ENCODE peak calls at places on chromosomes 16 and 17, in seven cellular contexts. J is cardiac muscle cell; D is pancreas; L is naive thymus-derived CD4-positive, alpha-beta T cell; H is colonic mucosa; Q is gastrocnemius medialis; B is sigmoid colon. I is an unnamed sample.

GRCh38 chr17:61385869-61386245 is 13.8 kb upstream of the TBX2 start:
- DNase-seq in J (no peak), D (no peak), L (no peak), H (no peak), Q (no peak), B (no peak), I (peak; percentile 3)

GRCh38 chr16:23670137-23670776 is 8.4 kb upstream of the PLK1 start:
- DNase-seq in J (no peak), D (no peak), L (no peak), H (no peak), Q (peak; percentile 47), B (no peak), I (no peak)

GRCh38 chr16:16191493-16192167 is 31.7 kb downstream of the ABCC6 start:
- DNase-seq in J (no peak), D (no peak), L (no peak), H (no peak), Q (no peak), B (no peak), I (no peak)

GRCh38 chr17:66689192-66689591 is 145.7 kb upstream of the CACNG5 start:
- DNase-seq in J (no peak), D (no peak), L (no peak), H (no peak), Q (no peak), B (no peak), I (no peak)

GRCh38 chr17:36182176-36183000 is 6.0 kb upstream of the TBC1D3B start:
- DNase-seq in J (peak; percentile 29), D (no peak), L (no peak), H (no peak), Q (no peak), B (no peak), I (no peak)

GRCh38 chr16:27429330-27429871 is 27.4 kb downstream of the IL21R start:
- DNase-seq in J (no peak), D (no peak), L (no peak), H (peak; percentile 1), Q (no peak), B (peak; percentile 14), I (no peak)

GRCh38 chr17:77771998-77772397 is 186.5 kb upstream of the TNRC6C start:
- DNase-seq in J (no peak), D (no peak), L (no peak), H (no peak), Q (no peak), B (no peak), I (no peak)

GRCh38 chr16:71526111-71526998 is at the start of gene CHST4:
- DNase-seq in J (peak; percentile 64), D (no peak), L (no peak), H (no peak), Q (no peak), B (no peak), I (no peak)

GRCh38 chr17:48633266-48633816 is 7.2 kb upstream of the HOXB9 start:
- DNase-seq in J (no peak), D (no peak), L (no peak), H (peak; percentile 46), Q (no peak), B (peak; percentile 51), I (no peak)

GRCh38 chr17:31319253-31319661 is 2.2 kb downstream of the EVI2A start:
- DNase-seq in J (no peak), D (no peak), L (peak; percentile 52), H (no peak), Q (no peak), B (no peak), I (no peak)

GRCh38 chr16:30992931-30993816 is 8.2 kb downstream of the HSD3B7 start:
- DNase-seq in J (no peak), D (no peak), L (no peak), H (no peak), Q (no peak), B (no peak), I (no peak)

GRCh38 chr17:40311575-40311974 is 2.6 kb downstream of the RARA start:
- DNase-seq in J (no peak), D (peak; percentile 40), L (no peak), H (peak; percentile 65), Q (no peak), B (peak; percentile 87), I (peak; percentile 74)

GRCh38 chr16:54447606-54448440 is 161.2 kb upstream of the IRX3 start:
- DNase-seq in J (no peak), D (no peak), L (no peak), H (no peak), Q (no peak), B (no peak), I (no peak)

GRCh38 chr17:42989146-42989545 is 8.8 kb downstream of the RUNDC1 start:
- DNase-seq in J (no peak), D (no peak), L (no peak), H (no peak), Q (no peak), B (no peak), I (no peak)

GRCh38 chr17:46782250-46782953 is 36.1 kb downstream of the WNT3 start:
- DNase-seq in J (peak; percentile 55), D (peak; percentile 72), L (no peak), H (peak; percentile 36), Q (no peak), B (no peak), I (no peak)

GRCh38 chr17:44850025-44850424 is 2.3 kb downstream of the HIGD1B start:
- DNase-seq in J (no peak), D (no peak), L (no peak), H (no peak), Q (no peak), B (no peak), I (no peak)

GRCh38 chr16:47921535-47921934 is 234.3 kb downstream of the ABCC12 start:
- DNase-seq in J (no peak), D (no peak), L (no peak), H (no peak), Q (no peak), B (no peak), I (no peak)

GRCh38 chr17:19433727-19434340 is 22.8 kb downstream of the RNF112 start:
- DNase-seq in J (no peak), D (no peak), L (no peak), H (no peak), Q (no peak), B (no peak), I (no peak)

GRCh38 chr16:56244612-56245011 is 53.3 kb downstream of the GNAO1 start:
- DNase-seq in J (no peak), D (no peak), L (no peak), H (no peak), Q (no peak), B (no peak), I (no peak)

GRCh38 chr17:419073-419735 is 66.6 kb upstream of the RPH3AL start:
- DNase-seq in J (no peak), D (no peak), L (peak; percentile 78), H (no peak), Q (no peak), B (no peak), I (no peak)

GRCh38 chr16:83200005-83200779 is 573.4 kb downstream of the CDH13 start:
- DNase-seq in J (peak; percentile 28), D (peak; percentile 12), L (no peak), H (no peak), Q (peak; percentile 15), B (no peak), I (no peak)

GRCh38 chr17:38925263-38925995 is at the start of gene LASP1NB:
- DNase-seq in J (peak; percentile 41), D (peak; percentile 9), L (peak; percentile 48), H (no peak), Q (no peak), B (no peak), I (no peak)

GRCh38 chr16:69123894-69124293 is 8.5 kb downstream of the CHTF8 start:
- DNase-seq in J (peak; percentile 72), D (peak; percentile 62), L (peak; percentile 55), H (peak; percentile 70), Q (no peak), B (no peak), I (no peak)

GRCh38 chr17:59804910-59805381 is 87.8 kb downstream of the TUBD1 start:
- DNase-seq in J (no peak), D (no peak), L (no peak), H (no peak), Q (no peak), B (no peak), I (no peak)

GRCh38 chr17:78794399-78794798 is 12.3 kb upstream of the CYTH1 start:
- DNase-seq in J (no peak), D (no peak), L (no peak), H (no peak), Q (no peak), B (no peak), I (no peak)

DNA sequence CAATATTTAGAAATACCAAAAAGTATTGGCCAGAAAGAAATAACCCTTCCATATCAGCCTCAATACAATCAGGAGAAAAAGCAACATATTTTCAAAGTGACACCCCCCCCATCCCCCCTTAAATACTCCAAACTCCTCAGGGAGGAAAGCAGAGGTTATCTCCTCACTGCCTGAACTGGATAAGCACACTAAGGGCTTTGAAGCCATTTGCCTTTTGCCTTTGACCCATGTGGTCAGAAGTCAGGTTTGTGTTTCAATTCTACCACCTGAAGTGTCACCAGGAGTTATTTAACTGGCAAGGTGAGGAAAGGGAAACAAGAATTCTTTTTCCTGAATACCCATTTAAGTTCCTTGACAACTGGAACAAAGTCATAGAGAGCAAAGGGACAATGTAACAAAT is 3.5 kb upstream of the VEZF1 start:
- DNase-seq in J (no peak), D (no peak), L (no peak), H (no peak), Q (no peak), B (no peak), I (no peak)
- H3K4me1 ChIP-seq in J (peaks cover 32% of the 10 kb centered on the region), D (peaks cover 13% of the 10 kb centered on the region), L (peaks cover 24% of the 10 kb centered on the region), H (peaks cover 1% of the 10 kb centered on the region), Q (peaks cover 68% of the 10 kb centered on the region), B (peaks cover 38% of the 10 kb centered on the region), I (peaks cover 42% of the 10 kb centered on the region)

DNA sequence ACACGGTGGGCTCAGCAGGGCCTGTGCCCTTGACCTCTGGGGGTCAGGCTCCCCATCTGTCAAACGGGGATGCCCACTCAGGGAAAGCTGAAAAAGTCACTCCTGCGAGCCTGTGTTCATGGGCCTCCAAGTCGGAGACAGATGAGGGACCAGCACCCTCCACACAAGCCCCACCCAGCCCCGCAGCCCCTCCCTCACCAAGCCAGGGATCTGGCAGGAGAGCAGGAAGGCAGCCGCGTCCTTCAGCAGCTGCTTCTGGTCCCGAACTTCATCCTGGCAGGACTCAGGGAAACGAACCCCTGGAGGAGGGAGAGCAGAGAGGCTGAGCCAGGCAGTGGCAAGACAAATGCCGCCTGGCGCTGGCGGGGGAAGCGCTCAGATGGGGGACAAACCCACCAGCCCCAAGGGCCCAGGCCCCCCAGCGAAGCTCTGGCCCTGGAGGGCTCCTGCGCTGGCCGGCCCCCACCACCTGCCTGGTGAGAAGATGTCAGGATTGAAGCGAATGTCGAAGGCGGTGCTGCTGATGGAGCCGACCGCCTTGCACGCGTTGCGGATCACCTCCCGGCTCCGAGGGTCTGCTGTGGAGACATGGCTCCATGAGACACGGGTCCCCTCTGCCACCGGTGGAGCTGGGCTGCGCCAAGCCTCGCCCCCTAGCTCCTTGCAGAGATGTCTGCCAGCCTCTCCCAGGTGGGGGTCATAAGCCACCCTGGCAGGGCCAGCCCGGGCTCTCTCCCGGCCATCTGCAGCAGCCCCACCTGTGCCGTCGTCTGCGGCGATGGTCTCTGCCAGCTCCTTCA is 15.4 kb downstream of the CLUH start:
- DNase-seq in J (no peak), D (no peak), L (no peak), H (no peak), Q (no peak), B (peak; percentile 68), I (peak; percentile 27)
- H3K4me1 ChIP-seq in J (no peaks in the 10 kb centered on the region), D (no peaks in the 10 kb centered on the region), L (no peaks in the 10 kb centered on the region), H (no peaks in the 10 kb centered on the region), Q (no peaks in the 10 kb centered on the region), B (no peaks in the 10 kb centered on the region), I (no peaks in the 10 kb centered on the region)

GRCh38 chr16:24984903-24985675 is 30.1 kb downstream of the ARHGAP17 start:
- DNase-seq in J (no peak), D (no peak), L (no peak), H (no peak), Q (no peak), B (no peak), I (no peak)
- H3K4me1 ChIP-seq in J (peaks cover 20% of the 10 kb centered on the region), D (peaks cover 32% of the 10 kb centered on the region), L (peaks cover 3% of the 10 kb centered on the region), H (peaks cover 34% of the 10 kb centered on the region), Q (peaks cover 98% of the 10 kb centered on the region), B (peaks cover 68% of the 10 kb centered on the region), I (peaks cover 76% of the 10 kb centered on the region)

GRCh38 chr17:3809135-3809534 is 8.1 kb upstream of the ITGAE start:
- DNase-seq in J (no peak), D (no peak), L (no peak), H (no peak), Q (no peak), B (no peak), I (no peak)
- H3K4me1 ChIP-seq in J (no peaks in the 10 kb centered on the region), D (no peaks in the 10 kb centered on the region), L (no peaks in the 10 kb centered on the region), H (no peaks in the 10 kb centered on the region), Q (no peaks in the 10 kb centered on the region), B (no peaks in the 10 kb centered on the region), I (no peaks in the 10 kb centered on the region)

I was measured in left lung.